ENCODE peak calls at places on chromosomes 12 and 14, in five cellular contexts. Z is uterus, X is foreskin keratinocyte, I is body of pancreas, U is PC-9. W is an unnamed sample. For H3K4me1, the result is how much of the 10 kb centered on the place peaks cover.

GRCh38 chr14:59377991-59378720 is 87.0 kb downstream of the GPR135 start:
- DNase-seq in U (no peak), Z (peak), I (no peak), X (no peak), W (peak)

GRCh38 chr12:58099476-58099875 is 158.1 kb downstream of the ATP23 start:
- DNase-seq in U (no peak), X (no peak), Z (no peak), I (no peak), W (no peak)

GRCh38 chr14:106268013-106268727 is 741.8 kb downstream of the TMEM121 start:
- DNase-seq in I (peak), X (no peak), Z (no peak), U (no peak), W (no peak)

GRCh38 chr12:1328385-1328784 is 266.0 kb downstream of the FBXL14 start:
- DNase-seq in U (no peak), X (no peak), I (no peak), Z (no peak), W (peak)

GRCh38 chr14:106842687-106843086 is 1316.3 kb downstream of the TMEM121 start:
- DNase-seq in Z (no peak), U (no peak), X (no peak), I (peak), W (peak)

GRCh38 chr12:66647034-66647691 is 31.7 kb downstream of the GRIP1 start:
- DNase-seq in I (no peak), U (peak), X (peak), Z (no peak), W (no peak)

GRCh38 chr14:74618078-74618952 is 6.3 kb upstream of the LTBP2 start:
- DNase-seq in Z (no peak), I (peak), X (peak), U (peak), W (peak)

GRCh38 chr14:62947291-62947690 is 98.0 kb downstream of the KCNH5 start:
- DNase-seq in I (no peak), X (peak), Z (no peak), U (no peak), W (no peak)

GRCh38 chr12:11949738-11950403 is 120.9 kb upstream of the BCL2L14 start:
- DNase-seq in Z (peak), X (no peak), U (no peak), I (peak), W (peak)

GRCh38 chr14:69046468-69046867 is 67.4 kb upstream of the ACTN1 start:
- DNase-seq in Z (peak), X (no peak), U (no peak), I (no peak), W (no peak)

GRCh38 chr12:52389313-52390207 is 4.1 kb upstream of the KRT84 start:
- DNase-seq in U (no peak), X (no peak), I (no peak), Z (no peak), W (no peak)

GRCh38 chr14:35369701-35370191 is 34.8 kb downstream of the NFKBIA start:
- DNase-seq in Z (peak), X (peak), U (peak), I (no peak), W (no peak)

GRCh38 chr12:97312570-97313135 is 150.0 kb upstream of the RMST start:
- DNase-seq in U (no peak), Z (no peak), X (no peak), I (no peak), W (no peak)

GRCh38 chr12:87967871-87968270 is 61.3 kb downstream of the C12orf50 start:
- DNase-seq in X (no peak), Z (no peak), I (no peak), U (no peak), W (no peak)

GRCh38 chr14:37143500-37143874 is 28.9 kb downstream of the SLC25A21 start:
- DNase-seq in I (no peak), Z (no peak), U (no peak), X (no peak), W (no peak)

GRCh38 chr14:49367696-49368095 is 218.5 kb downstream of the RPS29 start:
- DNase-seq in Z (no peak), X (no peak), U (no peak), I (no peak), W (no peak)

GRCh38 chr12:1916396-1917171 is 1.9 kb downstream of the CACNA2D4 start:
- DNase-seq in U (no peak), Z (peak), X (no peak), I (peak), W (peak)

GRCh38 chr12:7966558-7966957 is 30.6 kb upstream of the SLC2A3 start:
- DNase-seq in U (no peak), Z (no peak), X (no peak), I (no peak), W (no peak)

GRCh38 chr12:116533343-116534248 is 25.6 kb upstream of the MAP1LC3B2 start:
- DNase-seq in I (peak), U (peak), Z (peak), X (no peak), W (peak)

GRCh38 chr12:124480469-124481256 is 86.7 kb downstream of the NCOR2 start:
- DNase-seq in U (peak), I (peak), Z (peak), X (no peak), W (peak)

GRCh38 chr12:124478416-124478815 is 89.0 kb downstream of the NCOR2 start:
- DNase-seq in Z (no peak), U (no peak), I (no peak), X (no peak), W (no peak)

GRCh38 chr12:124481257-124481750 is 86.1 kb downstream of the NCOR2 start:
- DNase-seq in I (no peak), X (no peak), U (peak), Z (no peak), W (no peak)

GRCh38 chr12:124478985-124479645 is 88.3 kb downstream of the NCOR2 start:
- DNase-seq in Z (no peak), X (no peak), I (no peak), U (no peak), W (no peak)

GRCh38 chr12:124479680-124480468 is 87.5 kb downstream of the NCOR2 start:
- DNase-seq in U (no peak), X (no peak), I (no peak), Z (no peak), W (no peak)
- H3K27ac ChIP-seq in U (peak), X (no peak), I (peak), Z (peak), W (no peak)

GRCh38 chr12:126663304-126664094 is 1598.3 kb downstream of the AACS start:
- DNase-seq in U (no peak), Z (no peak), X (no peak), I (peak), W (peak)

GRCh38 chr12:126668961-126669360 is 1598.0 kb upstream of the TMEM132C start:
- DNase-seq in I (no peak), X (no peak), U (no peak), Z (no peak), W (no peak)

GRCh38 chr12:126667340-126667739 is 1599.6 kb upstream of the TMEM132C start:
- DNase-seq in X (no peak), Z (no peak), I (no peak), U (no peak), W (no peak)

GRCh38 chr12:126668538-126668937 is 1598.4 kb upstream of the TMEM132C start:
- DNase-seq in Z (no peak), I (no peak), X (no peak), U (peak), W (no peak)
- H3K4me1 ChIP-seq in Z (under half), I (under half), X (under half), U (under half), W (under half)

GRCh38 chr14:20683896-20684661 is at the start of gene RNASE4:
- DNase-seq in X (peak), I (peak), Z (peak), U (peak), W (peak)
- TF ChIP-seq CTCF in X (no peak), I (no peak), Z (no peak), U (no peak), W (no peak)

DNA sequence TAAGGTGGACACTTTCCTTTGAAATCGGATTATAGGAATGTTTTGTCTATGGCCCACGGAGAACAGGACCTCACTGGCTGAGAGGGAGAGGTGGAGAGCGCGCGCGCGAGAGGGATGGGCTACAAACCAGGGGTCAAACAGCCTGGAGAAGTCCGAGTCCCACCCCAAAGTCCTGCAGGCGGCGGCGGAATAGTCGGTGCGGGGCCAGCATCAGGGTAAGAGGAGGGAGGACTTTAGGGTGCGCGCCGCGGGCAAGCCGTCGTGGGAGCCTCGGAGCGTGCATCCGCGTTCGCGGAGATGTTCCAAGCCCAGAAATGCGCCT is 3.3 kb upstream of the HOXC8 start:
- DNase-seq in I (no peak), Z (no peak), X (no peak), U (no peak), W (no peak)
- H3K27ac ChIP-seq in I (no peak), Z (no peak), X (no peak), U (no peak), W (no peak)

DNA sequence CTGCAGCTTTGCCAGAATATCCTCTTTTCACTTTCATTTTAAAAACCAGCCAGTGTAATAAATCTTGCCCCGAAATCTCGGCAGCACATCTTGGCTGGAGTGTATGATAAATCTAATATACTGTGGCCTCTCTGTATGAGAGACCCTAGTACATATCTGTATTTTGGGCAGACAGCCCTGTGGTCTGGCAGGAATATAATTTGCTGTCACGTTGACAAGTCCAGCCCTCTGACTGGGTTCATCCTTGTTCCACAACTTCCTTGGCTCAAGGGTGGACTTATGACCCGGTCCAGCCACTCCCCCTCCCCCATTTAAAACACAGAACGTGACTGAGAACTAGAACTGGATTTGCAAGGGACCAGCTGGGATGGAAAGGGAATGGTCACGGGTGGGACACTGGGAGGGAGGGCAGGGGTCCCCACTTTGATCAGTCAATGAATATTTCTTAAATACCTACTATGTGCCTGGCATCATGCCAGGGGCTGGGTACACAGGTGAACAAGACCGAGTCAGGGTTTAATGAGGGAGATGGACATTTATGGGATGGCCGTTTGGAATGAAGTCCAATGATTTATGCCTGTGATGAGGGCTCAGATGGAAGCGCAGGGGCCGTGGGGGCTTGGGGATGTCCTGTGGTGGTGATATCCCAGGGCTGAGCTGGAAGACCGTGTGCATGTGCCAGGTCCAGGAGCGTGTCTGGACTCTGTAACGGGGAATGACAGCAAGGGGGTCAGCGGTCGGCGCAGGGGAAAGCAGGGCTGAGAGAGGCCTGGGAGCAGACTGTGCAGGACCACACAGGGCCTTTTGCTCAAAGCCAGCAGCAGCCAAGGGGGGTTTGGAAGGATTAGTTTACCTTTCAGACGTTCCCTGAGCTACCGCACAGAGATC is 190.5 kb downstream of the PHETA1 start:
- DNase-seq in Z (no peak), U (no peak), X (no peak), I (no peak), W (peak)
- H3K4me1 ChIP-seq in Z (under half), U (under half), X (under half), I (under half), W (under half)

GRCh38 chr14:102588821-102589220 is 3.6 kb upstream of the RCOR1 start:
- DNase-seq in I (no peak), Z (no peak), X (no peak), U (no peak), W (no peak)

GRCh38 chr14:102589761-102590290 is 2.6 kb upstream of the RCOR1 start:
- DNase-seq in Z (peak), X (no peak), I (no peak), U (no peak), W (no peak)

GRCh38 chr14:102591944-102592772 is at the start of gene RCOR1:
- DNase-seq in I (peak), U (peak), X (peak), Z (peak), W (peak)

GRCh38 chr14:102591372-102591943 is 991 bp upstream of the RCOR1 start:
- DNase-seq in I (peak), U (no peak), X (no peak), Z (peak), W (peak)

GRCh38 chr14:102590667-102591099 is 1.8 kb upstream of the RCOR1 start:
- DNase-seq in U (peak), I (peak), Z (peak), X (no peak), W (peak)
- TF ChIP-seq CTCF in U (peak), I (peak), Z (peak), X (no peak), W (peak)

GRCh38 chr12:54261817-54262402 is 18.0 kb downstream of the CBX5 start:
- DNase-seq in X (no peak), Z (no peak), I (no peak), U (no peak), W (no peak)
- H3K27ac ChIP-seq in X (peak), Z (peak), I (peak), U (peak), W (peak)

DNA sequence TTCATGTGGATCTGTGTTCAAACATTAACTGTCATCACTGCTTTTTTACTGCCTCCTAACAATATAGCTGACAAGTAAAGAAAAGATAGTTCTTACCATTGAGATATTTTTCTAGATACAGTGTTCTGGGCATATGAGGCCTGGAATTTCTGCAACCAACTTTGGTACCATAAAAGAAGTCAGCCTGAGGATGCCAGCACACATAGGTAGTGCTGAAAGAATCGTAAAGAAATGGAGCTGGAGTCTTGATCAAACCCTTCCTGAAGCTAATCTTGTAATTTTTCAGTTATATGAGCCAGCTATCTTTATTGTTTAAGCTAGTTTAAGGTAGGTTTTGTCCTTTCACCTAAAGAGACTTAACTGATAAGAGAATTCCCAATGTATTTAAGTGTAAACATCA is 11.3 kb downstream of the ERG28 start:
- DNase-seq in I (no peak), Z (no peak), X (no peak), U (no peak), W (no peak)
- H3K4me1 ChIP-seq in I (under half), Z (under half), X (under half), U (under half), W (under half)

GRCh38 chr12:131985145-131985875 is 35.6 kb downstream of the EP400 start:
- DNase-seq in U (no peak), X (no peak), Z (no peak), I (no peak), W (peak)
- TF ChIP-seq CTCF in U (no peak), X (no peak), Z (no peak), I (no peak), W (no peak)

GRCh38 chr12:6866920-6867406 is 368 bp upstream of the TPI1 start:
- DNase-seq in Z (no peak), X (no peak), I (no peak), U (no peak), W (no peak)
- H3K27ac ChIP-seq in Z (peak), X (no peak), I (peak), U (no peak), W (peak)

W was measured in testis.